ENCODE peak calls at places on chromosomes 16 and 17, in seven cellular contexts. P, S, Y, A, X, G and U are unnamed samples.

GRCh38 chr17:66944365-66945203 is 19.9 kb upstream of the CACNG4 start:
- DNase-seq in P (no peak), S (no peak), Y (no peak), A (no peak), X (peak), G (no peak), U (peak)

GRCh38 chr17:35372846-35373531 is 432 bp downstream of the SLFN11 start:
- DNase-seq in P (no peak), S (no peak), Y (no peak), A (no peak), X (peak), G (peak), U (peak)

GRCh38 chr17:82923366-82924113 is 83.7 kb upstream of the ZNF750 start:
- DNase-seq in P (no peak), S (no peak), Y (no peak), A (no peak), X (no peak), G (no peak), U (no peak)

GRCh38 chr16:85629326-85629725 is 16.2 kb downstream of the GSE1 start:
- DNase-seq in P (no peak), S (no peak), Y (no peak), A (no peak), X (no peak), G (no peak), U (no peak)

GRCh38 chr16:24980077-24980793 is 34.9 kb downstream of the ARHGAP17 start:
- DNase-seq in P (no peak), S (no peak), Y (peak), A (no peak), X (no peak), G (no peak), U (peak)

GRCh38 chr17:38786372-38786771 is 13.0 kb downstream of the PIP4K2B start:
- DNase-seq in P (no peak), S (no peak), Y (no peak), A (no peak), X (no peak), G (no peak), U (no peak)

GRCh38 chr17:77666881-77667395 is 291.6 kb upstream of the TNRC6C start:
- DNase-seq in P (no peak), S (no peak), Y (no peak), A (no peak), X (no peak), G (no peak), U (no peak)

GRCh38 chr17:61490540-61490975 is 38.3 kb downstream of the TBX4 start:
- DNase-seq in P (no peak), S (no peak), Y (no peak), A (no peak), X (no peak), G (no peak), U (no peak)

GRCh38 chr16:53566568-53566967 is 63.6 kb upstream of the AKTIP start:
- DNase-seq in P (no peak), S (no peak), Y (no peak), A (no peak), X (no peak), G (no peak), U (no peak)

GRCh38 chr17:69800870-69801269 is 274.2 kb upstream of the KCNJ16 start:
- DNase-seq in P (no peak), S (no peak), Y (no peak), A (no peak), X (no peak), G (no peak), U (no peak)

GRCh38 chr16:27287887-27288286 is 19.3 kb upstream of the NSMCE1 start:
- DNase-seq in P (no peak), S (no peak), Y (no peak), A (no peak), X (no peak), G (no peak), U (no peak)

GRCh38 chr16:5412721-5413120 is 315.1 kb upstream of the EEF2KMT start:
- DNase-seq in P (no peak), S (no peak), Y (no peak), A (no peak), X (peak), G (no peak), U (no peak)

GRCh38 chr16:4067262-4068001 is 48.8 kb downstream of the ADCY9 start:
- DNase-seq in P (no peak), S (no peak), Y (no peak), A (peak), X (no peak), G (no peak), U (no peak)

GRCh38 chr16:12902511-12903324 is 1.3 kb downstream of the SHISA9 start:
- DNase-seq in P (no peak), S (no peak), Y (no peak), A (no peak), X (peak), G (no peak), U (no peak)

GRCh38 chr17:16969931-16970906 is 1.7 kb downstream of the TNFRSF13B start:
- DNase-seq in P (no peak), S (no peak), Y (no peak), A (no peak), X (no peak), G (no peak), U (no peak)

GRCh38 chr17:12133183-12133582 is 112.5 kb downstream of the MAP2K4 start:
- DNase-seq in P (no peak), S (no peak), Y (no peak), A (no peak), X (no peak), G (no peak), U (no peak)

GRCh38 chr16:51150159-51150893 is 744 bp downstream of the SALL1 start:
- DNase-seq in P (no peak), S (no peak), Y (no peak), A (no peak), X (peak), G (no peak), U (no peak)

GRCh38 chr17:81365601-81366585 is 29.4 kb upstream of the BAHCC1 start:
- DNase-seq in P (peak), S (no peak), Y (peak), A (peak), X (peak), G (no peak), U (peak)

GRCh38 chr16:70586731-70587130 is 59.6 kb upstream of the IL34 start:
- DNase-seq in P (no peak), S (no peak), Y (no peak), A (no peak), X (no peak), G (no peak), U (no peak)

GRCh38 chr16:53131363-53132071 is 76.7 kb downstream of the CHD9 start:
- DNase-seq in P (no peak), S (no peak), Y (no peak), A (peak), X (peak), G (peak), U (peak)

GRCh38 chr16:68369697-68370096 is 58.9 kb downstream of the PRMT7 start:
- DNase-seq in P (no peak), S (no peak), Y (peak), A (no peak), X (no peak), G (no peak), U (no peak)

GRCh38 chr17:45267436-45268055 is 5.7 kb upstream of the SPATA32 start:
- DNase-seq in P (no peak), S (no peak), Y (no peak), A (no peak), X (no peak), G (no peak), U (no peak)

GRCh38 chr17:45266372-45266926 is 4.6 kb upstream of the SPATA32 start:
- DNase-seq in P (no peak), S (no peak), Y (no peak), A (no peak), X (no peak), G (no peak), U (no peak)

GRCh38 chr17:45264430-45264829 is 2.5 kb upstream of the SPATA32 start:
- DNase-seq in P (no peak), S (no peak), Y (no peak), A (no peak), X (no peak), G (no peak), U (no peak)

GRCh38 chr17:45264988-45265387 is 3.1 kb upstream of the SPATA32 start:
- DNase-seq in P (no peak), S (no peak), Y (no peak), A (no peak), X (no peak), G (no peak), U (no peak)

DNA sequence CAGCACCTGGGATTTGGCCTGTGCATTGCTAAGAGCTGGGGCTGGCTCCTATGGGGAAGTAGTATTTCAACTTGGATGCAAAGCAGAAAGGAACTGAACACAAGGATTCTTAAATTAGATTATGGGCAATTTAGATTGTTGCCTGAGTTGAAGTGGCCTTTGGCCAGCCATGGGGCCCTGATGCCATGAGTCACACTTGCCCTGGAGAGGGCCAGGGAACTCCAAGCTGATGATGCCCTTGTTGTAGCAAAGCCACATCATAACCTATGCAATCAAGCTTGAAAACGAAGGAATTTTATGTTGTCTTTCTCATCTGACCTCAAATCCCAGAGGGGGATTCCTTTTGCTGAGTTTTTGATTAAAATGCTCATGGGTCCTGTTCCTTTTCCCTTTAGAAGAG is 3.9 kb upstream of the SPATA32 start:
- DNase-seq in P (no peak), S (no peak), Y (no peak), A (no peak), X (no peak), G (no peak), U (no peak)
- TF ChIP-seq JUND in P (no peak), S (no peak), Y (no peak), A (no peak), X (peak), G (no peak), U (no peak)

GRCh38 chr16:69469807-69470561 is 45.6 kb downstream of the CYB5B start:
- DNase-seq in P (no peak), S (no peak), Y (peak), A (no peak), X (no peak), G (no peak), U (no peak)
- TF ChIP-seq JUND in P (no peak), S (no peak), Y (no peak), A (no peak), X (no peak), G (no peak), U (no peak)

GRCh38 chr17:6460531-6461161 is 16.4 kb downstream of the PIMREG start:
- DNase-seq in P (no peak), S (no peak), Y (no peak), A (no peak), X (no peak), G (no peak), U (no peak)

GRCh38 chr17:6461246-6461645 is 17.0 kb downstream of the PIMREG start:
- DNase-seq in P (no peak), S (no peak), Y (no peak), A (no peak), X (no peak), G (no peak), U (no peak)

GRCh38 chr17:6463616-6464445 is 19.6 kb downstream of the PIMREG start:
- DNase-seq in P (no peak), S (no peak), Y (no peak), A (no peak), X (no peak), G (no peak), U (no peak)

GRCh38 chr17:6462692-6463091 is 18.4 kb downstream of the PIMREG start:
- DNase-seq in P (no peak), S (no peak), Y (no peak), A (no peak), X (no peak), G (no peak), U (no peak)

GRCh38 chr17:6461792-6462524 is 17.7 kb downstream of the PIMREG start:
- DNase-seq in P (no peak), S (no peak), Y (no peak), A (no peak), X (no peak), G (no peak), U (no peak)
- TF ChIP-seq JUND in P (no peak), S (no peak), Y (no peak), A (no peak), X (no peak), G (no peak), U (no peak)

DNA sequence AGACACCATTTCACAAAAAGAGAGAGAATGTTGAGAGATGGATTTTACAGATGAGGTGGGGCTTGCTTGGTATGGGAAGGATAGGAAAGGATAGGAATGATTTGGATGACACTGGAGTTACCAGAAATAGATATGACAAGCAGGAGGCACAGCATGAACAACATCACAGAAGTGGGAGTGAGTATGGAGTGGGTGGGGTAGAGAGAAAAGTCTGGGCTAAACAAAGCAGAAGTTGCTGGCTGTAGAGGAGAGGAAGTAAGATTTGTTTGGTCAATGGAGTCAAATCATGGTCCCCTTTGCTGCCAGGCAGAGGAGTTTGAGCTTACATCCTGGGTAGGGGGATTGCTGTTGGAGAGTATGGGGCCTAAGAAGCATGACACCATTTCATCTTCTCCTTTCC is 101.7 kb downstream of the VAT1L start:
- DNase-seq in P (no peak), S (no peak), Y (no peak), A (no peak), X (no peak), G (no peak), U (no peak)
- TF ChIP-seq JUND in P (no peak), S (no peak), Y (no peak), A (no peak), X (no peak), G (no peak), U (no peak)

DNA sequence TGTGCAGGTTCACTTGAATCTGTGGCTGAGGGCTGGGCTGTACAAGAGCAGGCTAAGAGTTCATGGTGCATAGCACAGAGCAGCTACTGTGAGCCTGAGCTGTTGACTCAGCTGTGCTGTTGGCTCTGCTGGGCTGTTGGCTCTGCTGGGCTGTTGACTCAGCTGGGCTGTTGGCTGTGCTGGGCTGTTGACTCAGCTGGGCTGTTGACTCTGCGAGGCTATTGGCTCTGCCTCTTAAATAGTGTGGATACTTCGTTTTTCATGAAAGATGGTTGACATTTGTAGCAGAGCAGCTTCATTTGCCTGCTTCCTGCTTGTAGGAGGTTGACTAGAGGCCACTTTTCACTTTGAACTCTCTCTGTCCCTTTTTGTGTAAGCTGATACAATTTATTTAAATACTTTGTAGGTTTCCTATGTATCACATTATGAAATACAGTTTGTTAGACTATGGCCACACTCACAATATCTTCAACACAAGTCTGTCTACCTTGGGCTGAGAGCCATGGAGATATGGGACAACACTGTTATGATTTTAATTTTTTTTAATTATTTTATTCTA is 40.3 kb upstream of the CCNF start:
- DNase-seq in P (no peak), S (no peak), Y (no peak), A (peak), X (no peak), G (no peak), U (peak)
- TF ChIP-seq JUND in P (no peak), S (no peak), Y (no peak), A (peak), X (no peak), G (no peak), U (peak)